ENCODE peak calls at places on chromosome 2, in five cellular contexts. U, C, D, F and K are unnamed samples.

GRCh38 chr2:241007880-241008710 is 9.7 kb downstream of the SNED1 start:
- DNase-seq in U (peak), C (no peak), D (no peak), F (no peak), K (no peak)

GRCh38 chr2:50856112-50856511 is 175.8 kb downstream of the NRXN1 start:
- DNase-seq in U (no peak), C (no peak), D (no peak), F (no peak), K (no peak)

GRCh38 chr2:18991177-18992168 is 366.9 kb downstream of the OSR1 start:
- DNase-seq in U (no peak), C (peak), D (peak), F (peak), K (peak)

GRCh38 chr2:20062615-20063545 is 11.5 kb upstream of the LAPTM4A start:
- DNase-seq in U (no peak), C (no peak), D (peak), F (no peak), K (no peak)

GRCh38 chr2:9813312-9814128 is 29.8 kb upstream of the TAF1B start:
- DNase-seq in U (peak), C (peak), D (peak), F (peak), K (peak)

GRCh38 chr2:232588680-232589585 is 38.4 kb downstream of the EIF4E2 start:
- DNase-seq in U (no peak), C (peak), D (peak), F (no peak), K (peak)

GRCh38 chr2:42770288-42771131 is 6.6 kb upstream of the OXER1 start:
- DNase-seq in U (no peak), C (peak), D (no peak), F (peak), K (peak)

GRCh38 chr2:25042321-25043240 is 705 bp downstream of the EFR3B start:
- DNase-seq in U (no peak), C (no peak), D (peak), F (peak), K (peak)

GRCh38 chr2:136235451-136236418 is 117.8 kb upstream of the CXCR4 start:
- DNase-seq in U (peak), C (peak), D (no peak), F (no peak), K (peak)

GRCh38 chr2:130791617-130791939 is 36.2 kb downstream of the AMER3 start:
- DNase-seq in U (no peak), C (no peak), D (no peak), F (no peak), K (peak)

GRCh38 chr2:64267699-64268098 is 123.5 kb upstream of the PELI1 start:
- DNase-seq in U (no peak), C (no peak), D (no peak), F (no peak), K (peak)

GRCh38 chr2:74671479-74671878 is 17.4 kb downstream of the SEMA4F start:
- DNase-seq in U (no peak), C (peak), D (no peak), F (no peak), K (peak)

GRCh38 chr2:128710770-128711169 is 392.1 kb upstream of the HS6ST1 start:
- DNase-seq in U (no peak), C (no peak), D (no peak), F (no peak), K (no peak)

GRCh38 chr2:208033701-208034502 is 8.6 kb upstream of the PLEKHM3 start:
- DNase-seq in U (no peak), C (peak), D (peak), F (peak), K (peak)

GRCh38 chr2:24994325-24994724 is 22.6 kb upstream of the DNAJC27 start:
- DNase-seq in U (no peak), C (no peak), D (no peak), F (no peak), K (no peak)

GRCh38 chr2:180046776-180047175 is 39.7 kb upstream of the CWC22 start:
- DNase-seq in U (no peak), C (no peak), D (peak), F (no peak), K (no peak)

GRCh38 chr2:109217362-109218086 is 88.5 kb downstream of the SH3RF3 start:
- DNase-seq in U (no peak), C (peak), D (peak), F (no peak), K (peak)

GRCh38 chr2:157480182-157480961 is 36.5 kb upstream of the CYTIP start:
- DNase-seq in U (no peak), C (peak), D (peak), F (no peak), K (no peak)

GRCh38 chr2:39686470-39686869 is 20.8 kb downstream of the TMEM178A start:
- DNase-seq in U (no peak), C (no peak), D (no peak), F (no peak), K (no peak)

GRCh38 chr2:32832821-32833220 is 113.9 kb upstream of the LTBP1 start:
- DNase-seq in U (no peak), C (no peak), D (peak), F (no peak), K (no peak)

GRCh38 chr2:191705726-191706125 is 27.8 kb downstream of the NABP1 start:
- DNase-seq in U (no peak), C (no peak), D (no peak), F (no peak), K (no peak)

GRCh38 chr2:28419705-28420270 is 27.1 kb downstream of the FOSL2 start:
- DNase-seq in U (no peak), C (no peak), D (peak), F (no peak), K (peak)

GRCh38 chr2:70831861-70832260 is 3.8 kb downstream of the CD207 start:
- DNase-seq in U (no peak), C (no peak), D (no peak), F (no peak), K (no peak)

GRCh38 chr2:182291296-182291695 is 135.5 kb downstream of the PDE1A start:
- DNase-seq in U (no peak), C (no peak), D (peak), F (no peak), K (no peak)

GRCh38 chr2:43461461-43462073 is 134.3 kb downstream of the THADA start:
- DNase-seq in U (no peak), C (peak), D (no peak), F (no peak), K (no peak)

GRCh38 chr2:72109904-72110303 is 37.8 kb downstream of the CYP26B1 start:
- DNase-seq in U (no peak), C (no peak), D (no peak), F (no peak), K (no peak)